ENCODE peak calls at places on chromosomes 4 and X, in seven cellular contexts. S is suprapubic skin, P is iPS DF 19.7, C is kidney epithelial cell, H is ascending aorta, N is H4, Q is SK-MEL-5. Z is an unnamed sample.

GRCh38 chr4:40622913-40623312 is 6.8 kb downstream of the RBM47 start:
- DNase-seq in S (no peak), P (no peak), C (no peak), H (no peak), N (peak), Q (no peak), Z (peak)

GRCh38 chrX:11239230-11239629 is 54.0 kb upstream of the AMELX start:
- DNase-seq in S (no peak), P (no peak), C (peak), H (no peak), N (no peak), Q (no peak), Z (no peak)

GRCh38 chr4:40245794-40246546 is 49.1 kb downstream of the RHOH start:
- DNase-seq in S (no peak), P (no peak), C (no peak), H (no peak), N (no peak), Q (no peak), Z (no peak)

GRCh38 chr4:99642725-99643489 is 14.7 kb downstream of the C4orf54 start:
- DNase-seq in S (no peak), P (no peak), C (no peak), H (peak), N (no peak), Q (no peak), Z (no peak)

GRCh38 chr4:47209833-47210232 is 178.5 kb downstream of the GABRB1 start:
- DNase-seq in S (no peak), P (no peak), C (peak), H (no peak), N (no peak), Q (no peak), Z (peak)

GRCh38 chrX:129688097-129688496 is 33.3 kb upstream of the APLN start:
- DNase-seq in S (no peak), P (no peak), C (no peak), H (no peak), N (no peak), Q (no peak), Z (no peak)

GRCh38 chr4:138405934-138406567 is 163.9 kb upstream of the SLC7A11 start:
- DNase-seq in S (no peak), P (no peak), C (peak), H (no peak), N (no peak), Q (no peak), Z (no peak)

GRCh38 chr4:98516042-98516440 is 142.4 kb downstream of the TSPAN5 start:
- DNase-seq in S (no peak), P (no peak), C (peak), H (no peak), N (peak), Q (no peak), Z (peak)

GRCh38 chr4:107035711-107036601 is at the start of gene DKK2:
- DNase-seq in S (peak), P (no peak), C (no peak), H (peak), N (no peak), Q (no peak), Z (peak)

GRCh38 chrX:69070949-69071650 is 94.2 kb downstream of the PJA1 start:
- DNase-seq in S (peak), P (no peak), C (no peak), H (no peak), N (no peak), Q (no peak), Z (no peak)

GRCh38 chrX:150036181-150036580 is 97.9 kb upstream of the EOLA2 start:
- DNase-seq in S (no peak), P (no peak), C (no peak), H (no peak), N (peak), Q (no peak), Z (peak)

GRCh38 chr4:6354626-6355025 is 85.0 kb downstream of the WFS1 start:
- DNase-seq in S (no peak), P (no peak), C (no peak), H (no peak), N (no peak), Q (no peak), Z (no peak)

GRCh38 chrX:109848451-109849050 is 115.5 kb upstream of the ACSL4 start:
- DNase-seq in S (no peak), P (no peak), C (no peak), H (no peak), N (no peak), Q (no peak), Z (no peak)

GRCh38 chrX:113384628-113385027 is 544.0 kb upstream of the AMOT start:
- DNase-seq in S (no peak), P (no peak), C (peak), H (peak), N (peak), Q (no peak), Z (no peak)

GRCh38 chrX:40323977-40324376 is 226.2 kb upstream of the BCOR start:
- DNase-seq in S (no peak), P (no peak), C (no peak), H (no peak), N (no peak), Q (no peak), Z (no peak)

GRCh38 chr4:26127001-26127400 is 193.8 kb upstream of the RBPJ start:
- DNase-seq in S (no peak), P (no peak), C (no peak), H (no peak), N (no peak), Q (no peak), Z (no peak)

GRCh38 chrX:15214614-15215013 is 55.3 kb downstream of the ASB9 start:
- DNase-seq in S (no peak), P (no peak), C (no peak), H (no peak), N (no peak), Q (no peak), Z (no peak)

Z was measured in Daoy.